ENCODE peak calls at places on chromosomes 2 and 18, in five cellular contexts. K is uterus, R is GM10248, V is endothelial cell of umbilical vein, B is keratinocyte. O is an unnamed sample.

GRCh38 chr2:201795608-201796477 is 10.5 kb upstream of the CDK15 start:
- DNase-seq in K (no peak), R (peak), V (peak), B (no peak), O (peak)

GRCh38 chr18:78562446-78563020 is 417.1 kb upstream of the SALL3 start:
- DNase-seq in K (no peak), R (no peak), V (no peak), B (no peak), O (no peak)

GRCh38 chr2:96225016-96225533 is 16.4 kb upstream of the STARD7 start:
- DNase-seq in K (no peak), R (peak), V (no peak), B (no peak), O (peak)

GRCh38 chr2:96520697-96521096 is 15.5 kb upstream of the NEURL3 start:
- DNase-seq in K (no peak), R (no peak), V (no peak), B (no peak), O (no peak)

GRCh38 chr2:190695739-190696138 is 46.9 kb downstream of the NAB1 start:
- DNase-seq in K (no peak), R (no peak), V (no peak), B (no peak), O (no peak)

GRCh38 chr18:79933765-79934164 is 17.7 kb downstream of the SLC66A2 start:
- DNase-seq in K (peak), R (no peak), V (no peak), B (no peak), O (no peak)

GRCh38 chr2:182165196-182165595 is 179.5 kb downstream of the PPP1R1C start:
- DNase-seq in K (no peak), R (no peak), V (no peak), B (no peak), O (no peak)

GRCh38 chr18:80246656-80247402 is 485 bp downstream of the PARD6G start:
- DNase-seq in K (peak), R (no peak), V (peak), B (no peak), O (peak)

GRCh38 chr2:192500550-192501200 is 305.9 kb upstream of the TMEFF2 start:
- DNase-seq in K (no peak), R (no peak), V (no peak), B (peak), O (no peak)

GRCh38 chr2:134153481-134153880 is 100.4 kb upstream of the MGAT5 start:
- DNase-seq in K (no peak), R (no peak), V (no peak), B (no peak), O (no peak)

GRCh38 chr18:7601249-7601620 is 34.1 kb downstream of the PTPRM start:
- DNase-seq in K (no peak), R (no peak), V (peak), B (no peak), O (no peak)

DNA sequence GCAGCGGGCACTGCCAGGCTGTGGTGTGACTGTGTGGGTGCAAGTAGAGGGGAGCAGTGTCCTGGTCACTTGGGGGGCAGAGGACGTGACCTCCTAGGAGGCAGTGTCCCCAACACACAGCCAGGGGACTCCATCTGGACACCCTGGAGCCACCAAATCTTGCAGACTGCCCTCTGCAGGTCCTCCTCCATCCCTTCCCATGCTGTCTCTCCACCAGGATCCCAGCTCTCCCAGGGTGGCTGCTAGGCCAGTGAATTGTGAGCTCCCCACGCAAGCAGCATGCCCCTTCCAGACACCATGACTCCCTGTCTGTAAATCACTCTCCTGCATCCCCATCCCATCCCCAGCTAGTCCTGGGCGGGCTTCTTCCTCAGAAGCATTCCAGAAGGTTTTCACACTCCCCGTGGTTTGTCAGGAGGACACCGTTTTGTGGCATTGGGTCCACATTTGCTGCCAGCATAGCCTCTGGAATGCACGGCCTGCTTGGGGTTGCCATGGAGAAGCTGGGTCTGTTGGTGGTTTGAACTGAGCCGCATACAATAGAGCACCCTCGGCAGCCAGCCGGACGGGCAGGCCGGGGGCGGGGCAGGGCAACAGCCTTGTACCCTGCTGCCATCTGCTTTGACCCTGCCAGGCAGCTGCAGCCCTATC is 210.7 kb downstream of the KLHL29 start:
- DNase-seq in K (no peak), R (no peak), V (no peak), B (no peak), O (no peak)
- TF ChIP-seq CTCF in K (no peak), R (no peak), V (no peak), B (no peak), O (no peak)

DNA sequence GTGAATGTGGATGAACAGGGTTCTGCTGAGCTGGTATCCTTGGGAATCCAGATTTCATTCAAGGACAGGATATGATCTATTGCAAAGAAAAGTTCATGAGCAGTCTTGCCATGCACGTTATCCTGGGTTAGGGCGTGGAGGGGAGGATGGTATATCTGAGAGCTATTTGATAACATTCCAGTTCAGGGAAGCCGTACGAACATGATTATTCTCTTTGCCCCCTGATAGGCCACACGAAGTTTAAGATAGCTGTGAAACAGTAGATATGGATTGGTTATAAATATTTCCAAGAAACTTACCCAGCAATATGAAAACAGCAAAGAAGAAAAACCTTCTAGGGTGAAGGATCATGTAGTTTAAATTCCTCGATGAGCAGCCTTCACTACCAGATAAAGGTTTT is 171.9 kb downstream of the LTBP1 start:
- DNase-seq in K (no peak), R (no peak), V (no peak), B (no peak), O (no peak)
- TF ChIP-seq CTCF in K (no peak), R (no peak), V (no peak), B (no peak), O (no peak)

DNA sequence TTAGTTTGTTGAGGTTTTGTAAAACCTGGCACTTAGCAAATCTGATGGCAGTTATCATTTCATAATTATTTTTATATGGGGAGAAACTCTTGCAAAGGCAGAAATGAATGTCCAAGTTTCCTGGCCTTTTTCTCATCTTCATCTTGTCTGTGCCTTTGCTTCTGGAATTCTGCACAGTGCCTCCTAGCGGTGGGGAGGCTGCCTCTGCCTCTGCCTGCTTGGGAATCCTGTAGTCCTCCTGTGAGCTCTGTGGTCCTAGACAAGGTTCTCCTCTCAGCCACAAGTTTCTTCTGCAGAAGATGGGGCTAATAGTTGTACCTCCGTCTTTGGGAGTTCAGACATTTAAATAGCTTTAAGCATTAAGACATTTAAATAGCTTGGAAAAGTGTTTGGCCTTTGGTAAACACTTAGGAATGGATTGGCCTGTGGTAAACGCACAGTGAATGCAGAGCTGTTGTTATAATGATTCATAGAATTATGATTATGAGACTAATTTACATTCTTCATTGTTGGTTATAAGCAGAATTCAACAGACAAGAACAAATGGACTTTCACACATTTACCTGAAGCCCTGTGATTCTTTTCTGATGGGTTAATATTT is 101.2 kb downstream of the ZNF236 start:
- DNase-seq in K (no peak), R (no peak), V (peak), B (peak), O (no peak)
- TF ChIP-seq CTCF in K (no peak), R (peak), V (peak), B (peak), O (peak)

GRCh38 chr2:69493268-69493667 is 56.0 kb upstream of the NFU1 start:
- DNase-seq in K (no peak), R (no peak), V (no peak), B (no peak), O (no peak)
- TF ChIP-seq CTCF in K (no peak), R (no peak), V (no peak), B (peak), O (no peak)

GRCh38 chr2:15860051-15860663 is 80.2 kb upstream of the MYCN start:
- DNase-seq in K (no peak), R (no peak), V (no peak), B (no peak), O (no peak)

GRCh38 chr2:15861898-15862297 is 78.5 kb upstream of the MYCN start:
- DNase-seq in K (no peak), R (no peak), V (no peak), B (no peak), O (no peak)

GRCh38 chr2:15861172-15861822 is 79.1 kb upstream of the MYCN start:
- DNase-seq in K (no peak), R (no peak), V (no peak), B (no peak), O (no peak)

GRCh38 chr2:15863089-15863488 is 77.3 kb upstream of the MYCN start:
- DNase-seq in K (no peak), R (no peak), V (no peak), B (no peak), O (no peak)

DNA sequence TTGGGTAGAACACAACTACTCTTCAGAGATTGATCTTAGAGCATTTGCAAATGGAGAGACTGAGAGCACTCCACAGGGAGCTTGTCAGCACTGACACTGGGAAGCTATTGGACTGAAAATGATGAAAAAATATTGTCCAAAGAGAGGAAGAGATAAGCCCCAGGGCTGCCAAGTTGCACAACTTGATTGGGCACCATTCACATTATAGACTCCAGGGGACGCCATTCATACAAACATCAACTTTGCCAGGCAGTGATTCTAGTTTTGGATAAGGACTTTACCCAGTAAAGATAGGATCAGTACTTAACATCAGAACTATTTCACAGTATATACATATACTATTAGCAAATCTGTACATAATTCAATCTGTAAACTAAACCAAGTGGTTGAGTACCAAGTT is 79.6 kb upstream of the MYCN start:
- DNase-seq in K (no peak), R (no peak), V (no peak), B (no peak), O (no peak)
- TF ChIP-seq CTCF in K (no peak), R (no peak), V (no peak), B (peak), O (no peak)

DNA sequence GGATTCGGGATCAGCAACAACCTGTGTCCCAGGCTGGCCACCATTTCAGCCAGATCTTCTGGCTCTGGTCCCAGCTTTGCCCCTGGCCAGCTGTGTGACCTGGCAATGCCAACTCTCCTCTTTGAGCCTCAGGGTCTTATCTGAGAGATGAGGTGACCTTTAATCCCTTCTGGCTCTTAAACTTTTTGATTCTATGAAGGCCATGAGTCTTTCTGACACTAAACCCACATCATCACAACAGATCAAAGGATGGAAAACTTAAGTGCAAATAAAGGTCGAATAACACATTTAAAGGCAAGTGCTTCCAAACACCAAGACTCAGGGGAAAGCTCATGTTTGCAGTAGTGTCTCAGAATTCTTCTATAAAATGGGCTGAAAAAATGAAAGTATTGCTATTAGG is 491.8 kb upstream of the NRP2 start:
- DNase-seq in K (no peak), R (no peak), V (no peak), B (no peak), O (no peak)
- TF ChIP-seq CTCF in K (no peak), R (no peak), V (no peak), B (no peak), O (no peak)

GRCh38 chr2:138183700-138184099 is 219.4 kb downstream of the HNMT start:
- DNase-seq in K (no peak), R (no peak), V (no peak), B (no peak), O (no peak)

GRCh38 chr2:138182913-138183312 is 218.6 kb downstream of the HNMT start:
- DNase-seq in K (no peak), R (no peak), V (no peak), B (no peak), O (no peak)

GRCh38 chr2:138177693-138178092 is 213.4 kb downstream of the HNMT start:
- DNase-seq in K (no peak), R (no peak), V (no peak), B (no peak), O (no peak)

GRCh38 chr2:138182276-138182675 is 218.0 kb downstream of the HNMT start:
- DNase-seq in K (no peak), R (no peak), V (no peak), B (no peak), O (no peak)

DNA sequence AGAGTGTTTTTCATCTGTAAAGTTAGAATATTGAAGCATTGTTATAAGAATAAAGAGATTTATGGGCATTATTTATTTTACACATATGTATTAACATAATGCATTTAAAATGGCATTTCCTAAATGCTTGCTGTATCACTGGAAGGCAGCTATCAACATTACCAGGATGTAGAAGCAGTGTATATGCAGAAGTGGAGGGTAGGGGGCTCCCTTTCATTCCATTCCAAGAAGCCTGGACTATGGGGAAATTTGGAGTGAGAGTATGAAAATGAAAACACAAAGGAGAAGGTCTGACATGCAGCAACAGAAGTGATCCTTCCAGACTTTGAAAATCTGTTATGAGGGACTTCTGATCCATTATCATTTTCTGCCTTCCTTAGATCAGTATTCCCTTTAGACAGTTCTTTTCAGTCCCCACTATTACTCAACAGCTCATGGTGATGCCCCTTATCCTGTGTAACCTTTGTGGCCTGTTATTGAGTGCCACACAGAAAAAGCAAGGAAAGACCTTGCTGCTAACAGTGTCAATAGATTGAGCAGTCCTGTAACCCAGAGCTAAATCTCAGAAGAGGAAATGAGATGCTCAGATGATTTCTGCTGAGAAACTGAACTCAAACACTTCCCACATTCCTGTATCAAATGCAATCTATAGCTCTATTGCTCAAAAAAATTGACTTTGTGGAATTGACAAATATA is 216.6 kb downstream of the HNMT start:
- DNase-seq in K (no peak), R (no peak), V (peak), B (no peak), O (no peak)
- TF ChIP-seq CTCF in K (no peak), R (no peak), V (no peak), B (no peak), O (no peak)

GRCh38 chr2:227818569-227819397 is 5.1 kb downstream of the CCL20 start:
- DNase-seq in K (peak), R (no peak), V (no peak), B (no peak), O (no peak)
- TF ChIP-seq CTCF in K (no peak), R (no peak), V (no peak), B (no peak), O (no peak)

DNA sequence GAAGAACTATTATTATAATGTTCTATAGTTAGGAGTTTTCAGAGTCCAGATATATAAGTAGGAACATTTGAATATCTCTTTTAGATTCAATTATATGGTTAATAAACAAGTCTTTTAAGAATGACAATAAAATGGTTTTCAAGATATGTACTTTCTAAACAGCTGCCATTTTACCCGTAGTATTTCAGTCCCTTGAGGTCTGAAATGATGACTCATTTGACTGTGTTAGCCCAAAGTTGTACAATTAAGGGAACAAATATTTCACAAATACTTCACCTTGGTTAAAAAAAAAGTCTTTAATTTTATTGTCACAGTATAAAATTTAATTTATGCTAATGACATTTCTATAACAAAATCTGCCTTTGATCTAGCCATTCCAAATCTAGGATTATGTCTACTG is 91.6 kb upstream of the TANK start:
- DNase-seq in K (no peak), R (no peak), V (no peak), B (no peak), O (no peak)
- TF ChIP-seq CTCF in K (no peak), R (no peak), V (no peak), B (no peak), O (no peak)

GRCh38 chr2:234635284-234635683 is 138.4 kb upstream of the ARL4C start:
- DNase-seq in K (no peak), R (no peak), V (peak), B (no peak), O (no peak)
- TF ChIP-seq CTCF in K (no peak), R (no peak), V (no peak), B (peak), O (no peak)